ENCODE peak calls at places on chromosomes 1 and 21, in four cellular contexts. Z is IMR-90, S is H1, B is mesendoderm. W is an unnamed sample.

GRCh38 chr1:75723989-75724471 is 479 bp upstream of the ACADM start:
- DNase-seq in Z (peak), S (peak), B (peak), W (peak)

GRCh38 chr1:107529511-107530149 is 388.8 kb downstream of the NTNG1 start:
- DNase-seq in Z (peak), S (no peak), B (peak), W (peak)

GRCh38 chr1:28066393-28067154 is 21.8 kb downstream of the EYA3 start:
- DNase-seq in Z (no peak), S (no peak), B (no peak), W (no peak)

GRCh38 chr21:42417533-42417932 is 13.8 kb downstream of the UBASH3A start:
- DNase-seq in Z (no peak), S (no peak), B (no peak), W (no peak)

GRCh38 chr1:224615861-224616760 is at the start of gene CNIH3:
- DNase-seq in Z (peak), S (peak), B (peak), W (peak)

GRCh38 chr21:33246963-33247362 is 17.2 kb downstream of the IFNAR2 start:
- DNase-seq in Z (no peak), S (no peak), B (no peak), W (no peak)

GRCh38 chr1:90879281-90879680 is 142.6 kb downstream of the ZNF644 start:
- DNase-seq in Z (peak), S (no peak), B (peak), W (no peak)

GRCh38 chr1:35600593-35600992 is 27.5 kb downstream of the TFAP2E start:
- DNase-seq in Z (no peak), S (no peak), B (no peak), W (no peak)

GRCh38 chr1:9909222-9910046 is 635 bp downstream of the CTNNBIP1 start:
- DNase-seq in Z (no peak), S (no peak), B (peak), W (no peak)

GRCh38 chr1:223700388-223700918 is 11.9 kb upstream of the CAPN2 start:
- DNase-seq in Z (peak), S (no peak), B (peak), W (no peak)

GRCh38 chr1:26517766-26518049 is 11.9 kb upstream of the RPS6KA1 start:
- DNase-seq in Z (no peak), S (no peak), B (no peak), W (no peak)

GRCh38 chr1:147514233-147514632 is 27.1 kb upstream of the BCL9 start:
- DNase-seq in Z (no peak), S (no peak), B (peak), W (no peak)
- H3K56ac ChIP-seq in Z (no peak), S (no peak), B (no peak), W (no peak)

GRCh38 chr21:25960423-25960822 is 210.1 kb downstream of the APP start:
- DNase-seq in Z (no peak), S (no peak), B (peak), W (peak)

GRCh38 chr21:25964009-25964408 is 206.6 kb downstream of the APP start:
- DNase-seq in Z (no peak), S (no peak), B (no peak), W (no peak)

GRCh38 chr21:25963186-25963585 is 207.4 kb downstream of the APP start:
- DNase-seq in Z (peak), S (no peak), B (no peak), W (no peak)

GRCh38 chr21:25964926-25965325 is 205.6 kb downstream of the APP start:
- DNase-seq in Z (no peak), S (no peak), B (no peak), W (no peak)

GRCh38 chr21:25961042-25961441 is 209.5 kb downstream of the APP start:
- DNase-seq in Z (no peak), S (no peak), B (peak), W (peak)
- H3K56ac ChIP-seq in Z (no peak), S (no peak), B (no peak), W (no peak)

GRCh38 chr1:200279810-200280411 is 129.9 kb downstream of the ZNF281 start:
- DNase-seq in Z (peak), S (peak), B (peak), W (peak)
- H3K56ac ChIP-seq in Z (no peak), S (no peak), B (no peak), W (no peak)

DNA sequence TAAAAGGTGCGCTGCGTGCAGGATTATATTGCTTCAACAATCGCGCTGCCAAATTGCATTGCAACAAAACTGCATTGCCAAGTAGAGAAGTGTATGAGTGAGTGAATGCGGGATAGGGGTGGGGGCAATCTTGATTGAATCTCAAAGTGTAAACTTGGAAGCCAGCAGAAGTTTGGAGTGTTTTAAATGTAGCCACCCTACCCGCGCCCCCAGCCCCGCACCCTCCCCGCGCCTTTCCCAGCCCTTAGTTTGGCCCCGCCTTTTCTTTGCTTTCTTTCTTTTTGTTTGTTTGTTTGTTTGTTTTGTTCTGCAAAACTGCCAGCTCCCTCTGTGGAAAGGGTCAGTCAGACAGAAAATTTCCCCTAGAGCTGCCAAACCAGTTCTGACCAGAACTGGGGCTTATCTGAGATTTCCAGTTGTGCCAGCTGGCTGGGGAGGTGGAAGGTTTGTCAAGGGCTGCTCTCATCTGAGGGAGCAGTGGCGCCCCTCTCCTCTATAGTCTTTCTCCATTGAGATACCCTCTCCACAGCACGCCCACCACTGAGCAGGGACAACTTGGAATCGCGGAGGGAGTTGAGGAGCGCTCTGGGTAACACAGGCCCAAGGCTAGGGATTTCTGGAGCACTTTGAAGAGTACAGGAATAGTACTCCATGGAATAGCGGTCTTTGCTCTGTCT is 666 bp upstream of the BEND5 start:
- DNase-seq in Z (no peak), S (peak), B (peak), W (peak)
- H3K56ac ChIP-seq in Z (no peak), S (peak), B (peak), W (no peak)

GRCh38 chr1:93531193-93531592 is 83.3 kb downstream of the FNBP1L start:
- DNase-seq in Z (no peak), S (no peak), B (no peak), W (no peak)

GRCh38 chr1:93526431-93526830 is 78.5 kb downstream of the FNBP1L start:
- DNase-seq in Z (no peak), S (no peak), B (no peak), W (no peak)

GRCh38 chr1:93532780-93533378 is 85.0 kb downstream of the FNBP1L start:
- DNase-seq in Z (no peak), S (no peak), B (no peak), W (no peak)

GRCh38 chr1:93525431-93525830 is 77.5 kb downstream of the FNBP1L start:
- DNase-seq in Z (no peak), S (no peak), B (no peak), W (no peak)

DNA sequence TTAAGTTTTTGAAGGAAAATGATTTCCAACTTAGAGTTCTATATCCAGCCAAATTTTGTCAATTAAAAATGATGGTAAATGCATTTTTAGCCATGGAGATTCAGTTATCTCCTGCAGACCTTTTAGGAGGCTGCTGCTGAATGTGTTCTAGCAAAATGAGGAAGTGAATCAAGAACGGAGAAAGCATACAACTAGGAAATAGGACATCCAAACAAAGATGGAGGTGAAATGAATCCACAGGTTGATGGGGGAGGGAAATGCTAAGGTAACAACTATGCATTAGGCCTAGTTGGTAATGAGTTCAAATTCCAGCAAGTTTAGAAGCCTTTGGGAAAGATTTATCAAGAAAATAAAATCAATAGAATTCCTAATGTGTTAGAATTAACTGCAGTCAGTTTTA is 80.5 kb downstream of the FNBP1L start:
- DNase-seq in Z (no peak), S (no peak), B (no peak), W (no peak)
- H3K56ac ChIP-seq in Z (no peak), S (no peak), B (no peak), W (no peak)

GRCh38 chr1:53122194-53122846 is 20.1 kb downstream of the SLC1A7 start:
- DNase-seq in Z (peak), S (no peak), B (no peak), W (no peak)
- H3K56ac ChIP-seq in Z (no peak), S (no peak), B (no peak), W (no peak)

GRCh38 chr1:56835657-56836056 is 16.5 kb upstream of the FYB2 start:
- DNase-seq in Z (no peak), S (peak), B (no peak), W (no peak)

GRCh38 chr1:56837244-56837926 is 17.2 kb upstream of the C8A start:
- DNase-seq in Z (no peak), S (no peak), B (peak), W (no peak)

GRCh38 chr1:56838726-56839125 is 15.9 kb upstream of the C8A start:
- DNase-seq in Z (peak), S (peak), B (no peak), W (no peak)

GRCh38 chr1:56834137-56834900 is 15.1 kb upstream of the FYB2 start:
- DNase-seq in Z (no peak), S (peak), B (no peak), W (no peak)

GRCh38 chr1:56836359-56836758 is 17.2 kb upstream of the FYB2 start:
- DNase-seq in Z (no peak), S (no peak), B (no peak), W (no peak)
- H3K56ac ChIP-seq in Z (no peak), S (no peak), B (no peak), W (no peak)

DNA sequence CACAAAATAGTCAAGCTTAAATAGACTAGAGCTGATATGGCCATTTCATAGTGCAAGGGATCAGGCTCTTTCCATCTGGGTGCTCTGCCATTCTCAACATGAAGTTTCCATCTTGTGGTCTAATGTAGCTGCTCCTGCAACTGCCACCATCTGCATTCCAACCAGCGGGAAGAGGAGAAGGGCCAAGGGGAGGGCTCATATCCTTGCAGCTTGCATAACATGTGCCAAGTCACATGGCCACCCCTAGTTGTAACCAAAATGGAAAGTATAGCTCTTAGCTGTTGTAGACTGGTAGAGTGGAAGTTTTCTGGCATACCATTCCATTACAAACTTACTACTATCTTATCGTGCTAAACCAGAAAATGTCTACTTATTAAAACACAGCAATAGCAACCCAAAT is 38.9 kb upstream of the IVNS1ABP start:
- DNase-seq in Z (no peak), S (no peak), B (no peak), W (no peak)
- H3K56ac ChIP-seq in Z (no peak), S (no peak), B (no peak), W (no peak)

W was measured in H9.